ENCODE peak calls at places on chromosomes 11 and 22, in ten cellular contexts. K is heart right ventricle; T is CD8-positive, alpha-beta T cell; B is heart left ventricle; X is IMR-90; Q is ascending aorta; S is CD4-positive, alpha-beta T cell; M is breast epithelium; E is naive thymus-derived CD4-positive, alpha-beta T cell; Y is A673. F is an unnamed sample.

GRCh38 chr22:49031746-49032330 is 795.8 kb downstream of the BRD1 start:
- DNase-seq in K (no peak), T (no peak), B (no peak), X (no peak), Q (no peak), S (no peak), M (no peak), E (no peak), Y (no peak), F (no peak)

GRCh38 chr11:126989942-126990715 is 10.4 kb downstream of the KIRREL3 start:
- DNase-seq in K (peak), T (peak), B (peak), X (peak), Q (peak), S (peak), M (peak), E (peak), Y (peak), F (peak)

GRCh38 chr22:49197500-49197899 is 630.2 kb downstream of the BRD1 start:
- DNase-seq in K (no peak), T (no peak), B (no peak), X (no peak), Q (peak), S (peak), M (peak), E (no peak), Y (peak), F (no peak)

GRCh38 chr11:82315093-82315492 is 418.6 kb downstream of the FAM181B start:
- DNase-seq in K (no peak), T (no peak), B (no peak), X (no peak), Q (no peak), S (no peak), M (no peak), E (no peak), Y (peak), F (no peak)

GRCh38 chr22:49999901-50000586 is 12.5 kb downstream of the IL17REL start:
- DNase-seq in K (no peak), T (no peak), B (no peak), X (no peak), Q (peak), S (no peak), M (no peak), E (no peak), Y (no peak), F (no peak)

GRCh38 chr11:87454246-87454645 is 416.5 kb downstream of the TMEM135 start:
- DNase-seq in K (no peak), T (no peak), B (no peak), X (peak), Q (no peak), S (no peak), M (no peak), E (no peak), Y (no peak), F (no peak)

GRCh38 chr11:118885319-118885718 is 1.6 kb downstream of the CXCR5 start:
- DNase-seq in K (no peak), T (no peak), B (no peak), X (no peak), Q (no peak), S (no peak), M (no peak), E (no peak), Y (no peak), F (no peak)

GRCh38 chr11:21552910-21553309 is 640.0 kb upstream of the ANO5 start:
- DNase-seq in K (no peak), T (no peak), B (no peak), X (no peak), Q (no peak), S (no peak), M (no peak), E (no peak), Y (no peak), F (no peak)

GRCh38 chr11:126212089-126212660 is 593 bp downstream of the FAM118B start:
- DNase-seq in K (no peak), T (no peak), B (no peak), X (peak), Q (no peak), S (no peak), M (no peak), E (no peak), Y (peak), F (no peak)

GRCh38 chr11:71083105-71083504 is 169.3 kb downstream of the SHANK2 start:
- DNase-seq in K (no peak), T (no peak), B (no peak), X (no peak), Q (no peak), S (no peak), M (no peak), E (no peak), Y (no peak), F (no peak)

GRCh38 chr11:1573847-1574255 is 1.8 kb upstream of the DUSP8 start:
- DNase-seq in K (no peak), T (no peak), B (no peak), X (no peak), Q (peak), S (no peak), M (no peak), E (no peak), Y (no peak), F (no peak)

GRCh38 chr11:8624698-8625097 is 30.7 kb upstream of the STK33 start:
- DNase-seq in K (no peak), T (no peak), B (no peak), X (no peak), Q (no peak), S (no peak), M (no peak), E (no peak), Y (no peak), F (no peak)

GRCh38 chr22:43800970-43801369 is 11.1 kb downstream of the EFCAB6 start:
- DNase-seq in K (no peak), T (no peak), B (no peak), X (no peak), Q (no peak), S (no peak), M (no peak), E (no peak), Y (no peak), F (no peak)

GRCh38 chr22:20550057-20550817 is 42.8 kb downstream of the MED15 start:
- DNase-seq in K (no peak), T (no peak), B (no peak), X (no peak), Q (no peak), S (no peak), M (no peak), E (no peak), Y (no peak), F (no peak)

GRCh38 chr11:7964873-7965272 is 374 bp downstream of the NLRP10 start:
- DNase-seq in K (no peak), T (no peak), B (no peak), X (peak), Q (no peak), S (no peak), M (no peak), E (no peak), Y (no peak), F (no peak)

GRCh38 chr11:74472030-74472429 is 4.7 kb upstream of the KCNE3 start:
- DNase-seq in K (no peak), T (no peak), B (no peak), X (no peak), Q (no peak), S (no peak), M (no peak), E (no peak), Y (peak), F (no peak)

GRCh38 chr11:64522843-64523242 is 68.2 kb upstream of the SLC22A12 start:
- DNase-seq in K (no peak), T (no peak), B (no peak), X (no peak), Q (no peak), S (no peak), M (no peak), E (no peak), Y (no peak), F (no peak)

GRCh38 chr22:49599039-49599438 is 228.6 kb downstream of the BRD1 start:
- DNase-seq in K (no peak), T (no peak), B (no peak), X (no peak), Q (no peak), S (peak), M (no peak), E (no peak), Y (no peak), F (no peak)

GRCh38 chr11:127789887-127790286 is 789.3 kb upstream of the KIRREL3 start:
- DNase-seq in K (no peak), T (no peak), B (no peak), X (peak), Q (no peak), S (no peak), M (no peak), E (no peak), Y (peak), F (no peak)

GRCh38 chr11:66189031-66189745 is 79.3 kb upstream of the RAB1B start:
- DNase-seq in K (no peak), T (no peak), B (no peak), X (peak), Q (no peak), S (no peak), M (no peak), E (no peak), Y (no peak), F (peak)

GRCh38 chr11:133133053-133133452 is 399.2 kb downstream of the OPCML start:
- DNase-seq in K (no peak), T (no peak), B (no peak), X (no peak), Q (no peak), S (no peak), M (no peak), E (no peak), Y (no peak), F (no peak)

DNA sequence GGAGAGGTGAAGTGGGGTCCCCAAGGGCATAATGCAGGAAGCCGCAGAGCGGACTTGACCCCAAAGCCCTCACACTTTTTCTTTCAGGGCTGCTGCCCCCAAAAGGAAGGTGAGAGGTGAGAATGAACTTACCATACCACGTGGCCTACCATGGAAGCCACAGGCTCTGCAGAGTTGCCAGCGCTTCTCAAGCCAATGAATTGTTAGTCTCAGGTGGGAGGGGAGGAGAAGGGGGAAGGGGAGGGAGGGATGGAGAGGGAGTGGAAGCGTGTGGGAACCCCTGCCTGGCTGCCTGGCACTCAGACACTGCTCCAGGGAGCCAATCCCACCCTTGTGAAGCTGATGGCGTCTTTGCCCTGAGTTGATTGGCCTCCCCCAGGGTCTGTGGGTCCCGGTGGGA is 76.9 kb upstream of the WNT11 start:
- DNase-seq in K (no peak), T (no peak), B (no peak), X (no peak), Q (no peak), S (no peak), M (no peak), E (no peak), Y (no peak), F (no peak)
- H3K27ac ChIP-seq in K (no peak), T (no peak), B (no peak), X (no peak), Q (no peak), S (no peak), M (no peak), E (no peak), Y (no peak), F (no peak)

DNA sequence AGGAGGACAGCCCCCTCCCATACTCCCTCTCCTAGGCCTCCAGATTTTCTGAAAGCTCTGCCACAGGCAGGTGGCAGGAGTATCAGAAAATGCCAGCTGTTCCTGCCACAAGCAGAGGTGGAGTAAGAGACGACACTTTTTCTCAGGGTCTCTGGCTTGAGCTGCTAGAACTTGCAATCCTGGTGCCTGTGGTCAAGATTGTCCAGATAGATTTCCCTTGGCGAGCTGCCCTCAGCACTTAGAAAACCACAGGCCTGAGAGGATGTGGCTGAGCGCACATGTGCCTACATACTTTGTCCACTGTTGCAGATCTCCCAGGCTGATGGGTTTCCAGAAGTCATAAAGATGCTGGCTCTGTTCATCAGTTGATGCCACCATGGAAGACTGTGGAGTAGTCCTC is 65.7 kb upstream of the NAV2 start:
- DNase-seq in K (no peak), T (no peak), B (no peak), X (peak), Q (no peak), S (no peak), M (no peak), E (no peak), Y (no peak), F (no peak)
- H3K27ac ChIP-seq in K (no peak), T (no peak), B (no peak), X (no peak), Q (no peak), S (no peak), M (peak), E (no peak), Y (no peak), F (no peak)

DNA sequence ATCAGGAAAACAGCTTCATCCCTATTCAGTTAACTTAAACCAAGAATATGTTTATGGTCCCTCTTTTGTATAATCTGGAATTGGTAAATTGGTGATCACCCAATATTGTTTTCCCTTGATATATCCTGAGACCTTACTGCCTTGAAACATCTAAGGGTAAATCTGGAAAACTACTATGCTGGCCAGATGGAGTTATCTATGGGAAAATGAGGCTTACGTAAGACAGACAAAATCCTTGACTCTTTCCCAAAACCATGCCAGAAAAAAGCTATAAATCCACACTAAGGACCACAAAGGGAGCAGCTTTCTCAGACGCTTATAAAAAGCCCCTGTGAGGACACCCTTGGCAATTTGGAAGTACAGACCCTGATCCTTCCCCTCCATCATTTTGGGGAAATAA is 6.3 kb upstream of the AMBRA1 start:
- DNase-seq in K (no peak), T (no peak), B (no peak), X (no peak), Q (no peak), S (no peak), M (no peak), E (no peak), Y (no peak), F (no peak)
- H3K27ac ChIP-seq in K (peak), T (no peak), B (peak), X (no peak), Q (no peak), S (no peak), M (peak), E (no peak), Y (no peak), F (no peak)

DNA sequence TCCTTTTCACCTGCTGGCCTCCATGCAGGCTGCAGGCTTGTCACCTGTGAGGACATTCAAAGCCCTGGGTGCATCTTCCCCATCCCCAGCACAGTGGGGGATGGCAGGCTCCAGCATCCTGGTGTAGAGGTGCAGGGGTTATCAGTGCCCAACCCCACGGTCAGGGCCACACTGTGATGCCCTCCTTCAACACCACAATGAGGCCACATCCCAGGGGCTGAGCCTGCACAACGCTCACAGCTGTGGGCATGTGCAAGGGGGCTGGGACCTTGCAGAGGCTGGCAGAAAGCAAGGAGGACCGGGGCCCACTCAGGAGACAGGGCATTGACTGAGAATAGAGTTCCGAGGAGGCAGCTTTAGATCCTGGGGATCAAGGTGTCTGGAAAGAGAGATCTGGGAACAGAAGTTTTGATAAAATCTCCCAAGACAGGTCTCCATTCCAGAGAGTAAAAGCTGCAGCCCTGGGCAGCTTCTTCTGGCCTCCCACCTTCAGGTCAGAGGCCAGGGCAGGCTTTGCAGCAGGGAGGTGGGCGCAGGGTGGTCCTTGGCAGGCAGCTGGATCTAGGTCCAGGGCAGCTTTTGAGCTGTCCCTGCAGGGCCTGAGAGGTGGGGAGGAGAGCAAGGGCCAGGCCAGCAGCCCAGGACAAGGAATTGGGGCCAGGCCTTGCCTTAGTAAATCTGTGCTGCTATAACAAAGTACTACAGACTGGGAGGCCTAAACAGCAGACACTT is 250.8 kb upstream of the B3GAT1 start:
- DNase-seq in K (no peak), T (no peak), B (no peak), X (no peak), Q (peak), S (no peak), M (no peak), E (no peak), Y (no peak), F (no peak)
- H3K27ac ChIP-seq in K (no peak), T (no peak), B (no peak), X (no peak), Q (no peak), S (no peak), M (no peak), E (no peak), Y (no peak), F (no peak)